ENCODE peak calls at places on chromosomes 12 and 14, in seven cellular contexts. J is heart right ventricle, N is left lung, P is colonic mucosa, G is A549, R is brain microvascular endothelial cell, M is cardiac muscle cell. Y is an unnamed sample.

GRCh38 chr14:92610849-92611271 is 97.3 kb downstream of the RIN3 start:
- DNase-seq in J (no peak), N (no peak), P (peak; percentile 86), G (no peak), R (no peak), M (no peak), Y (no peak)

GRCh38 chr12:104303538-104304151 is at the start of gene EID3:
- DNase-seq in J (peak; percentile 90), N (peak; percentile 98), P (peak; percentile 89), G (peak; percentile 53), R (peak; percentile 77), M (peak; percentile 89), Y (peak; percentile 20)

GRCh38 chr12:77667101-77667500 is 163.6 kb upstream of the NAV3 start:
- DNase-seq in J (no peak), N (peak; percentile 20), P (no peak), G (no peak), R (peak; percentile 98), M (no peak), Y (no peak)

GRCh38 chr14:87045241-87045640 is 947.7 kb downstream of the GALC start:
- DNase-seq in J (no peak), N (no peak), P (no peak), G (no peak), R (no peak), M (no peak), Y (no peak)

GRCh38 chr14:33342299-33342974 is 403.8 kb downstream of the NPAS3 start:
- DNase-seq in J (no peak), N (no peak), P (no peak), G (no peak), R (no peak), M (no peak), Y (no peak)

GRCh38 chr14:86575141-86575540 is 1045.2 kb downstream of the FLRT2 start:
- DNase-seq in J (no peak), N (no peak), P (no peak), G (no peak), R (no peak), M (peak; percentile 2), Y (no peak)

GRCh38 chr14:85310491-85311272 is 219.3 kb upstream of the FLRT2 start:
- DNase-seq in J (no peak), N (no peak), P (no peak), G (no peak), R (no peak), M (no peak), Y (no peak)

GRCh38 chr12:84508325-84508861 is 404.2 kb downstream of the SLC6A15 start:
- DNase-seq in J (peak; percentile 11), N (no peak), P (peak; percentile 21), G (peak; percentile 11), R (peak; percentile 87), M (peak; percentile 63), Y (no peak)

GRCh38 chr12:120110550-120111501 is 5.7 kb downstream of the RAB35 start:
- DNase-seq in J (peak; percentile 48), N (peak; percentile 94), P (no peak), G (no peak), R (no peak), M (no peak), Y (peak; percentile 38)

GRCh38 chr12:120115066-120115465 is 1.5 kb downstream of the RAB35 start:
- DNase-seq in J (no peak), N (no peak), P (no peak), G (no peak), R (no peak), M (no peak), Y (no peak)

GRCh38 chr14:60087664-60088063 is 4.1 kb upstream of the PCNX4 start:
- DNase-seq in J (no peak), N (no peak), P (no peak), G (no peak), R (no peak), M (no peak), Y (no peak)

GRCh38 chr12:39824505-39825198 is 205.0 kb upstream of the ABCD2 start:
- DNase-seq in J (no peak), N (no peak), P (no peak), G (no peak), R (no peak), M (peak; percentile 81), Y (no peak)

GRCh38 chr14:95980402-95980801 is 58.8 kb upstream of the C14orf132 start:
- DNase-seq in J (no peak), N (no peak), P (no peak), G (no peak), R (no peak), M (no peak), Y (no peak)

GRCh38 chr14:28382460-28383220 is 383.9 kb upstream of the FOXG1 start:
- DNase-seq in J (no peak), N (no peak), P (no peak), G (peak; percentile 21), R (peak; percentile 45), M (peak; percentile 84), Y (no peak)

GRCh38 chr14:96272777-96273471 is 16.9 kb downstream of the BDKRB1 start:
- DNase-seq in J (no peak), N (no peak), P (no peak), G (no peak), R (no peak), M (no peak), Y (no peak)

GRCh38 chr14:58149196-58149595 is 2.8 kb downstream of the ARMH4 start:
- DNase-seq in J (no peak), N (no peak), P (no peak), G (no peak), R (no peak), M (no peak), Y (no peak)

GRCh38 chr12:55929306-55929791 is 1.6 kb upstream of the DGKA start:
- DNase-seq in J (peak; percentile 11), N (no peak), P (peak; percentile 58), G (no peak), R (no peak), M (no peak), Y (no peak)

GRCh38 chr14:67646136-67646535 is 26.4 kb downstream of the ARG2 start:
- DNase-seq in J (no peak), N (no peak), P (no peak), G (no peak), R (no peak), M (no peak), Y (no peak)

GRCh38 chr12:131223791-131224567 is 270.3 kb downstream of the ADGRD1 start:
- DNase-seq in J (no peak), N (peak; percentile 50), P (peak; percentile 42), G (no peak), R (no peak), M (no peak), Y (no peak)

GRCh38 chr14:52269100-52269499 is 1.6 kb downstream of the PTGDR start:
- DNase-seq in J (no peak), N (no peak), P (peak; percentile 38), G (no peak), R (no peak), M (no peak), Y (no peak)
- H3K4me3 ChIP-seq in J (peak overlapping the region; percentile 63), N (no peak overlapping the region), P (peak overlapping the region; percentile 64), G (no peak overlapping the region), R (peak overlapping the region; percentile 55), M (no peak overlapping the region), Y (peak overlapping the region; percentile 46)

GRCh38 chr12:3604750-3605638 is 114.0 kb downstream of the PRMT8 start:
- DNase-seq in J (peak; percentile 78), N (no peak), P (peak; percentile 53), G (no peak), R (no peak), M (peak; percentile 23), Y (no peak)
- H3K27ac ChIP-seq in J (peak overlapping the region; percentile 78), N (no peak overlapping the region), P (no peak overlapping the region), G (no peak overlapping the region), R (no peak overlapping the region), M (no peak overlapping the region), Y (no peak overlapping the region)

GRCh38 chr12:57214398-57214781 is 2.2 kb upstream of the NXPH4 start:
- DNase-seq in J (peak; percentile 64), N (no peak), P (peak; percentile 70), G (peak; percentile 91), R (peak; percentile 45), M (peak; percentile 60), Y (no peak)

GRCh38 chr12:57212701-57213067 is 3.9 kb upstream of the NXPH4 start:
- DNase-seq in J (no peak), N (no peak), P (no peak), G (no peak), R (no peak), M (no peak), Y (no peak)

GRCh38 chr12:57213763-57214397 is 2.7 kb upstream of the NXPH4 start:
- DNase-seq in J (no peak), N (no peak), P (no peak), G (peak; percentile 29), R (no peak), M (no peak), Y (no peak)

GRCh38 chr12:57211791-57212700 is 4.5 kb upstream of the NXPH4 start:
- DNase-seq in J (no peak), N (no peak), P (no peak), G (no peak), R (no peak), M (no peak), Y (no peak)

GRCh38 chr12:57213068-57213715 is 3.4 kb upstream of the NXPH4 start:
- DNase-seq in J (peak; percentile 87), N (peak; percentile 95), P (peak; percentile 88), G (peak; percentile 94), R (peak; percentile 82), M (peak; percentile 89), Y (no peak)
- H3K4me3 ChIP-seq in J (no peak overlapping the region), N (no peak overlapping the region), P (no peak overlapping the region), G (no peak overlapping the region), R (no peak overlapping the region), M (no peak overlapping the region), Y (no peak overlapping the region)

GRCh38 chr12:53388932-53389331 is 9.0 kb downstream of the SP1 start:
- DNase-seq in J (no peak), N (no peak), P (no peak), G (no peak), R (no peak), M (no peak), Y (no peak)
- H3K27ac ChIP-seq in J (peak overlapping the region; percentile 39), N (peak overlapping the region; percentile 53), P (peak overlapping the region; percentile 4), G (no peak overlapping the region), R (no peak overlapping the region), M (no peak overlapping the region), Y (peak overlapping the region; percentile 50)

DNA sequence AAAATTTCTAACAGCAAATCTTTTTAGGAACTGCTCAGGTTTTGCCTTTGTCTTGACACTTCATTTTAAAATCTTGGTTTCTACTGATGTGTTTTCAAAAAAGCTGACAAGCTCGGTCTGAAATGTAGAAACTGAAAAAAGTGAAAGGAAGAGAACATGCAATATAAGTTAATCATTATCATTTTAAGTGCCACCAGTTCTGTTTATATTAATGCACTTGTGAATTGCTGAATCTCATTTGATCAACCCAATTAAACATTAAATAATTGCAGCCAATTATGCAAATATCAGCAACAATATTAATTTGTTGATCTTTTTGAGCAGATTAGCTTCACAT is 133.8 kb downstream of the BCAT1 start:
- DNase-seq in J (no peak), N (no peak), P (no peak), G (no peak), R (no peak), M (no peak), Y (no peak)
- H3K4me3 ChIP-seq in J (no peak overlapping the region), N (no peak overlapping the region), P (no peak overlapping the region), G (no peak overlapping the region), R (no peak overlapping the region), M (no peak overlapping the region), Y (peak overlapping the region; percentile 21)

Y was measured in esophagus squamous epithelium.